ENCODE peak calls at places on chromosomes 12 and 14, in seven cellular contexts. Z is stimulated activated CD8-positive, alpha-beta memory T cell treated with anti-CD3 and anti-CD28 coated beads, Interleukin-4, amount 100 ng/mL, for 1 hour; E is glutamatergic neuron; G is activated gamma-delta T cell; S is frontal cortex; N is H4; A is omental fat pad. O is an unnamed sample.

GRCh38 chr12:19778111-19778688 is 338.9 kb downstream of the AEBP2 start:
- DNase-seq in Z (no peak), E (no peak), G (no peak), S (no peak), N (no peak), A (no peak), O (peak)

GRCh38 chr14:21498540-21499526 is 12.3 kb downstream of the METTL3 start:
- DNase-seq in Z (no peak), E (no peak), G (no peak), S (peak), N (no peak), A (no peak), O (peak)

GRCh38 chr14:30464481-30464880 is 94.5 kb upstream of the G2E3 start:
- DNase-seq in Z (no peak), E (no peak), G (no peak), S (no peak), N (no peak), A (no peak), O (no peak)

GRCh38 chr14:50012644-50013043 is 103.7 kb downstream of the VCPKMT start:
- DNase-seq in Z (no peak), E (no peak), G (no peak), S (no peak), N (no peak), A (no peak), O (no peak)

GRCh38 chr14:96624661-96625435 is 122.7 kb downstream of the PAPOLA start:
- DNase-seq in Z (no peak), E (peak), G (no peak), S (no peak), N (no peak), A (no peak), O (no peak)

GRCh38 chr14:44833376-44833775 is 128.4 kb downstream of the KLHL28 start:
- DNase-seq in Z (no peak), E (no peak), G (no peak), S (no peak), N (no peak), A (no peak), O (no peak)

GRCh38 chr12:110126557-110126956 is 2.4 kb downstream of the IFT81 start:
- DNase-seq in Z (no peak), E (no peak), G (no peak), S (no peak), N (no peak), A (no peak), O (no peak)

GRCh38 chr12:89064780-89065179 is 287.5 kb downstream of the DUSP6 start:
- DNase-seq in Z (no peak), E (no peak), G (no peak), S (no peak), N (no peak), A (no peak), O (no peak)

GRCh38 chr12:120125792-120126634 is 9.5 kb upstream of the RAB35 start:
- DNase-seq in Z (no peak), E (no peak), G (no peak), S (no peak), N (no peak), A (no peak), O (no peak)

GRCh38 chr12:2311001-2311778 is 258.4 kb downstream of the CACNA1C start:
- DNase-seq in Z (no peak), E (no peak), G (no peak), S (no peak), N (peak), A (no peak), O (no peak)

GRCh38 chr12:4203772-4204376 is 69.7 kb upstream of the CCND2 start:
- DNase-seq in Z (no peak), E (no peak), G (no peak), S (no peak), N (no peak), A (no peak), O (no peak)

O was measured in myocyte.